ENCODE peak calls at places on chromosomes 1 and 21, in five cellular contexts. I is coronary artery, F is progenitor cell of endocrine pancreas, L is mammary epithelial cell, P is omental fat pad. M is an unnamed sample.

GRCh38 chr1:109931189-109931672 is 20.6 kb downstream of the CSF1 start:
- DNase-seq in I (peak), L (no peak), F (peak), P (peak), M (no peak)

GRCh38 chr1:150288822-150289221 is 4.8 kb upstream of the MRPS21 start:
- DNase-seq in I (no peak), L (no peak), F (no peak), P (no peak), M (no peak)

GRCh38 chr1:186404454-186405051 is 28.9 kb downstream of the ODR4 start:
- DNase-seq in I (no peak), P (no peak), L (peak), F (no peak), M (no peak)

GRCh38 chr1:1283821-1284220 is 3.6 kb downstream of the SCNN1D start:
- DNase-seq in F (no peak), P (no peak), L (no peak), I (no peak), M (no peak)

GRCh38 chr21:23356905-23357304 is 2250.4 kb downstream of the MRPL39 start:
- DNase-seq in I (no peak), F (no peak), L (no peak), P (no peak), M (no peak)

GRCh38 chr21:33268392-33268735 is 2.2 kb downstream of the IL10RB start:
- DNase-seq in P (no peak), I (no peak), F (no peak), L (no peak), M (no peak)

GRCh38 chr1:54324750-54325704 is 81.2 kb downstream of the SSBP3 start:
- DNase-seq in P (no peak), F (no peak), L (no peak), I (no peak), M (no peak)

GRCh38 chr1:204359474-204360255 is at the start of gene PLEKHA6:
- DNase-seq in L (no peak), P (no peak), F (no peak), I (no peak), M (peak)

GRCh38 chr1:168892945-168893344 is 163.9 kb upstream of the DPT start:
- DNase-seq in F (no peak), L (no peak), P (no peak), I (no peak), M (no peak)

GRCh38 chr1:34009340-34009975 is 145.6 kb downstream of the HMGB4 start:
- DNase-seq in I (peak), F (no peak), L (no peak), P (no peak), M (no peak)

GRCh38 chr1:23528245-23528978 is 2.6 kb downstream of the E2F2 start:
- DNase-seq in I (peak), P (peak), L (peak), F (no peak), M (no peak)

GRCh38 chr1:191585095-191585494 is 573.2 kb upstream of the RGS18 start:
- DNase-seq in L (no peak), F (no peak), P (no peak), I (no peak), M (no peak)

GRCh38 chr1:165898837-165899236 is 71.4 kb downstream of the UCK2 start:
- DNase-seq in F (no peak), L (peak), P (no peak), I (peak), M (no peak)

GRCh38 chr1:9872430-9873165 is 37.5 kb downstream of the CTNNBIP1 start:
- DNase-seq in L (no peak), F (no peak), I (no peak), P (no peak), M (no peak)

GRCh38 chr1:201448981-201449380 is 20.0 kb downstream of the PHLDA3 start:
- DNase-seq in P (no peak), L (no peak), I (no peak), F (no peak), M (no peak)

GRCh38 chr1:197577580-197577979 is 197.7 kb downstream of the DENND1B start:
- DNase-seq in L (no peak), I (no peak), F (no peak), P (no peak), M (no peak)

GRCh38 chr1:52424238-52424637 is 19.8 kb downstream of the PRPF38A start:
- DNase-seq in I (no peak), F (no peak), P (no peak), L (no peak), M (no peak)

GRCh38 chr1:40861227-40862003 is 748 bp downstream of the CITED4 start:
- DNase-seq in L (peak), F (no peak), P (no peak), I (peak), M (no peak)

GRCh38 chr1:226489718-226490440 is 58.7 kb upstream of the STUM start:
- DNase-seq in P (no peak), F (no peak), L (no peak), I (no peak), M (no peak)

GRCh38 chr1:116488052-116488451 is 82.8 kb downstream of the CD58 start:
- DNase-seq in L (peak), I (no peak), P (no peak), F (no peak), M (no peak)

GRCh38 chr1:208036918-208037567 is 126.1 kb upstream of the CD34 start:
- DNase-seq in L (no peak), P (no peak), F (no peak), I (no peak), M (no peak)

GRCh38 chr1:223258751-223259177 is 105.2 kb downstream of the SUSD4 start:
- DNase-seq in F (no peak), P (no peak), L (peak), I (no peak), M (no peak)

GRCh38 chr1:237093706-237094105 is 51.7 kb downstream of the RYR2 start:
- DNase-seq in L (no peak), P (no peak), I (no peak), F (no peak), M (no peak)
- TF ChIP-seq CTCF in L (no peak), P (no peak), I (no peak), F (no peak), M (no peak)

GRCh38 chr1:6635910-6636760 is 11.5 kb downstream of the THAP3 start:
- DNase-seq in I (no peak), F (no peak), L (no peak), P (no peak), M (no peak)
- TF ChIP-seq CTCF in I (no peak), F (no peak), L (no peak), P (no peak), M (no peak)

GRCh38 chr1:21963477-21964217 is 13.2 kb upstream of the CELA3B start:
- DNase-seq in I (no peak), P (peak), F (peak), L (peak), M (peak)
- TF ChIP-seq CTCF in I (peak), P (no peak), F (peak), L (peak), M (peak)

GRCh38 chr1:231170875-231171274 is 9.0 kb downstream of the TRIM67 start:
- DNase-seq in F (no peak), P (no peak), I (peak), L (no peak), M (no peak)
- TF ChIP-seq CTCF in F (peak), P (no peak), I (no peak), L (no peak), M (no peak)

GRCh38 chr1:155261888-155262673 is at the start of gene SCAMP3:
- DNase-seq in I (peak), F (peak), P (peak), L (peak), M (peak)

GRCh38 chr1:155256101-155256852 is 994 bp upstream of the ENTREP3 start:
- DNase-seq in P (no peak), I (no peak), F (no peak), L (no peak), M (no peak)

GRCh38 chr1:155260276-155260675 is 1.9 kb downstream of the SCAMP3 start:
- DNase-seq in L (no peak), F (no peak), I (no peak), P (no peak), M (no peak)

GRCh38 chr1:155263067-155263466 is 907 bp upstream of the SCAMP3 start:
- DNase-seq in L (no peak), I (no peak), P (no peak), F (no peak), M (no peak)

GRCh38 chr1:155261401-155261887 is 716 bp downstream of the SCAMP3 start:
- DNase-seq in I (no peak), F (no peak), P (no peak), L (no peak), M (no peak)
- TF ChIP-seq CTCF in I (no peak), F (peak), P (no peak), L (peak), M (no peak)

M was measured in D721Med.